ENCODE peak calls at places on chromosomes 3 and 15, in seven cellular contexts. W is stomach, Z is brain microvascular endothelial cell, M is HCT116, E is BE2C, C is fibroblast of the aortic adventitia, Q is AG04450. G is an unnamed sample.

GRCh38 chr3:72379500-72380187 is 468.6 kb downstream of the SHQ1 start:
- DNase-seq in W (no peak), Z (no peak), M (no peak), E (no peak), C (peak; percentile 56), Q (no peak), G (no peak)

GRCh38 chr3:147651107-147651506 is 241.9 kb downstream of the ZIC1 start:
- DNase-seq in W (no peak), Z (peak; percentile 19), M (no peak), E (peak; percentile 70), C (peak; percentile 31), Q (no peak), G (no peak)

GRCh38 chr3:48405971-48406370 is 23.9 kb downstream of the PLXNB1 start:
- DNase-seq in W (no peak), Z (no peak), M (no peak), E (peak; percentile 1), C (no peak), Q (no peak), G (no peak)

GRCh38 chr3:87792532-87793321 is 266.1 kb downstream of the CGGBP1 start:
- DNase-seq in W (no peak), Z (peak; percentile 33), M (no peak), E (no peak), C (no peak), Q (no peak), G (no peak)

GRCh38 chr3:21170964-21171363 is 580.0 kb downstream of the ZNF385D start:
- DNase-seq in W (no peak), Z (peak; percentile 14), M (no peak), E (no peak), C (peak; percentile 6), Q (no peak), G (no peak)

GRCh38 chr3:126538316-126538715 is 14.4 kb downstream of the CHST13 start:
- DNase-seq in W (no peak), Z (no peak), M (no peak), E (peak; percentile 11), C (no peak), Q (no peak), G (no peak)

GRCh38 chr3:157502916-157503620 is at the start of gene VEPH1:
- DNase-seq in W (no peak), Z (peak; percentile 66), M (no peak), E (no peak), C (peak; percentile 39), Q (peak; percentile 26), G (peak; percentile 53)

GRCh38 chr3:81643721-81644120 is 117.7 kb downstream of the GBE1 start:
- DNase-seq in W (no peak), Z (peak; percentile 12), M (peak; percentile 4), E (peak; percentile 15), C (peak; percentile 41), Q (no peak), G (peak; percentile 33)

GRCh38 chr3:182323898-182324297 is 469.4 kb upstream of the ATP11B start:
- DNase-seq in W (no peak), Z (no peak), M (no peak), E (no peak), C (no peak), Q (no peak), G (no peak)

GRCh38 chr3:186042036-186042435 is 66.9 kb downstream of the ETV5 start:
- DNase-seq in W (no peak), Z (no peak), M (no peak), E (no peak), C (no peak), Q (no peak), G (no peak)

GRCh38 chr3:160440687-160441086 is 8.9 kb downstream of the TRIM59 start:
- DNase-seq in W (no peak), Z (no peak), M (no peak), E (no peak), C (no peak), Q (no peak), G (no peak)

GRCh38 chr3:194543550-194543949 is 56.7 kb upstream of the ATP13A3 start:
- DNase-seq in W (no peak), Z (no peak), M (no peak), E (no peak), C (no peak), Q (no peak), G (no peak)

GRCh38 chr3:110069641-110070538 is 732.5 kb upstream of the DPPA4 start:
- DNase-seq in W (no peak), Z (peak; percentile 85), M (no peak), E (no peak), C (peak; percentile 38), Q (peak; percentile 8), G (peak; percentile 12)

GRCh38 chr3:42013652-42014442 is 51.9 kb upstream of the ULK4 start:
- DNase-seq in W (peak; percentile 46), Z (no peak), M (no peak), E (peak; percentile 25), C (no peak), Q (no peak), G (no peak)

GRCh38 chr3:12991861-12992281 is 81.4 kb downstream of the IQSEC1 start:
- DNase-seq in W (peak; percentile 47), Z (no peak), M (no peak), E (no peak), C (no peak), Q (no peak), G (no peak)

GRCh38 chr3:48863122-48863521 is 15.4 kb upstream of the PRKAR2A start:
- DNase-seq in W (no peak), Z (no peak), M (no peak), E (no peak), C (no peak), Q (no peak), G (no peak)

GRCh38 chr3:125013095-125013494 is 42.7 kb downstream of the HEG1 start:
- DNase-seq in W (no peak), Z (no peak), M (no peak), E (no peak), C (no peak), Q (no peak), G (no peak)

GRCh38 chr3:37082317-37082716 is 89.0 kb downstream of the MLH1 start:
- DNase-seq in W (no peak), Z (no peak), M (no peak), E (no peak), C (no peak), Q (no peak), G (no peak)

GRCh38 chr3:135762188-135762853 is 203.2 kb upstream of the PPP2R3A start:
- DNase-seq in W (no peak), Z (no peak), M (no peak), E (no peak), C (no peak), Q (no peak), G (no peak)

GRCh38 chr3:127456471-127457093 is 134.0 kb downstream of the TPRA1 start:
- DNase-seq in W (peak; percentile 67), Z (peak; percentile 52), M (no peak), E (peak; percentile 50), C (peak; percentile 34), Q (no peak), G (no peak)

GRCh38 chr3:197367081-197367780 is 68.8 kb upstream of the DLG1 start:
- DNase-seq in W (peak; percentile 74), Z (peak; percentile 47), M (no peak), E (peak; percentile 27), C (no peak), Q (peak; percentile 53), G (peak; percentile 83)

GRCh38 chr3:114214542-114215341 is 22.6 kb downstream of the ZNF80 start:
- DNase-seq in W (no peak), Z (no peak), M (no peak), E (no peak), C (no peak), Q (no peak), G (no peak)

GRCh38 chr15:67504796-67505195 is 16.1 kb upstream of the C15orf61 start:
- DNase-seq in W (no peak), Z (no peak), M (no peak), E (no peak), C (peak; percentile 47), Q (no peak), G (no peak)

GRCh38 chr3:127365383-127365782 is 77.5 kb upstream of the PRR20G start:
- DNase-seq in W (no peak), Z (no peak), M (no peak), E (no peak), C (no peak), Q (no peak), G (no peak)

DNA sequence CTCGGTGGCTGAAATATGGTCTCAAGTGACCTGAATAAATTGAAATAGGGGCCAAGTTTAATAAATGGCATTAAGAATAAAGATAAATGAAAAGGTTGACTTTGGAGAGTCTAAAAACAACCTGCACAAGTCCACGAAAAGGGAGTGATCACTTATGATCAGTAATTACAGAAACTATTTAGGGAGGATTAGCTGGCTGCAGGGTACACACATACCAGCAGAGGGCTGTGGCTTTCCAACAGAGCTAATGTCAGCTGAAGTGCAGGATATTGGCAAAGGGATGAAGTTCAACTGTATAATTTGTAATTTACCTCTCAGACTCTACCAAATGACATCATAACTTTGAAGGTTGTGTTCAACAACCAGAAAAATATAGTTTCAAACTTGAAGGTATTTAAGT is 86.8 kb downstream of the SYNPR start:
- DNase-seq in W (no peak), Z (no peak), M (no peak), E (peak; percentile 34), C (no peak), Q (no peak), G (no peak)
- TF ChIP-seq CTCF in W (no peak), Z (peak; percentile 69), M (no peak), E (peak; percentile 76), C (peak; percentile 38), Q (no peak), G (peak; percentile 35)

GRCh38 chr3:40901298-40901697 is 298.0 kb upstream of the CTNNB1 start:
- DNase-seq in W (no peak), Z (no peak), M (no peak), E (no peak), C (no peak), Q (no peak), G (no peak)
- TF ChIP-seq CTCF in W (no peak), Z (no peak), M (no peak), E (no peak), C (no peak), Q (no peak), G (no peak)

DNA sequence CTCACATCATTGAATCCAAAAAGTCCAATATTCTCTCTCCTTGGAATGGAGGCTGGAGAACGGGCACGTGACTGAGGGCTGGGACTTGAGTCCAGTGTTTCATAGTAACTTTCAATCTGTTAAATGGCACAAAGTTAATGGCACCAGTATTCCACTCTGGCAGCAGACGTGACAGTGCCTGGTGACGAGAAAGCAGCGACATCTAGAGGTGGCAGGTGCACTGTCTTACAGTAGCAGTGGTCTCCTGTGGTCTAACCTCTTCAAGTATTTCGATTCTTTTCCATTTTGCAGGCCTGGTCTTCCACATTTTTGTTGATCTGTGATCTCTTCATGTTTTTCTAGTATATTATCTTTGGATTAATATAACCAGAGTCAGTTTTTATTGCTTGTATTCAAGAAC is 107.1 kb downstream of the OXSM start:
- DNase-seq in W (no peak), Z (peak; percentile 9), M (peak; percentile 51), E (peak; percentile 40), C (no peak), Q (no peak), G (no peak)
- TF ChIP-seq CTCF in W (no peak), Z (peak; percentile 47), M (peak; percentile 57), E (peak; percentile 71), C (no peak), Q (peak; percentile 20), G (no peak)

GRCh38 chr3:4584537-4585249 is 91.5 kb downstream of the ITPR1 start:
- DNase-seq in W (no peak), Z (peak; percentile 25), M (no peak), E (no peak), C (peak; percentile 45), Q (no peak), G (no peak)
- TF ChIP-seq CTCF in W (no peak), Z (peak; percentile 22), M (no peak), E (no peak), C (no peak), Q (peak; percentile 18), G (no peak)